ENCODE peak calls at places on chromosomes 3 and 15, in ten cellular contexts. E, T, G, W, A, X, B, D, Y and I are unnamed samples.

GRCh38 chr3:124951511-124952390 is 17.2 kb upstream of the MUC13 start:
- DNase-seq in E (no peak), T (peak), G (no peak), W (no peak), A (no peak), X (no peak), B (no peak), D (no peak), Y (no peak), I (no peak)

GRCh38 chr3:39361252-39361927 is 21.8 kb upstream of the SLC25A38 start:
- DNase-seq in E (no peak), T (no peak), G (no peak), W (no peak), A (no peak), X (no peak), B (peak), D (no peak), Y (no peak), I (no peak)

GRCh38 chr15:26298666-26299065 is 435.5 kb upstream of the ATP10A start:
- DNase-seq in E (no peak), T (no peak), G (no peak), W (no peak), A (no peak), X (no peak), B (no peak), D (no peak), Y (no peak), I (no peak)

GRCh38 chr15:80999623-81000036 is 1.1 kb upstream of the TLNRD1 start:
- DNase-seq in E (peak), T (no peak), G (no peak), W (peak), A (no peak), X (peak), B (peak), D (no peak), Y (peak), I (peak)

GRCh38 chr15:97904196-97904572 is 56.3 kb upstream of the ARRDC4 start:
- DNase-seq in E (no peak), T (peak), G (peak), W (peak), A (peak), X (peak), B (peak), D (no peak), Y (peak), I (peak)

GRCh38 chr15:45729146-45729545 is 94.3 kb downstream of the SQOR start:
- DNase-seq in E (no peak), T (peak), G (no peak), W (no peak), A (no peak), X (no peak), B (no peak), D (no peak), Y (no peak), I (no peak)

GRCh38 chr3:99896482-99896881 is 78.8 kb downstream of the CMSS1 start:
- DNase-seq in E (no peak), T (no peak), G (no peak), W (no peak), A (no peak), X (no peak), B (no peak), D (no peak), Y (no peak), I (no peak)

GRCh38 chr3:197539651-197540051 is 16.1 kb downstream of the BDH1 start:
- DNase-seq in E (no peak), T (no peak), G (no peak), W (peak), A (no peak), X (no peak), B (no peak), D (no peak), Y (no peak), I (peak)

GRCh38 chr15:25830844-25831443 is 32.2 kb downstream of the ATP10A start:
- DNase-seq in E (no peak), T (peak), G (no peak), W (no peak), A (peak), X (no peak), B (no peak), D (no peak), Y (no peak), I (no peak)

GRCh38 chr3:175146258-175146657 is 287.1 kb downstream of the NAALADL2 start:
- DNase-seq in E (no peak), T (peak), G (no peak), W (no peak), A (no peak), X (no peak), B (no peak), D (no peak), Y (no peak), I (no peak)

GRCh38 chr3:195909294-195909644 is 918 bp upstream of the TNK2 start:
- DNase-seq in E (no peak), T (peak), G (peak), W (no peak), A (no peak), X (no peak), B (peak), D (no peak), Y (no peak), I (no peak)

GRCh38 chr3:195911041-195911945 is 2.9 kb upstream of the TNK2 start:
- DNase-seq in E (no peak), T (no peak), G (no peak), W (no peak), A (no peak), X (no peak), B (no peak), D (no peak), Y (peak), I (peak)

GRCh38 chr3:195910499-195910845 is 2.1 kb upstream of the TNK2 start:
- DNase-seq in E (no peak), T (no peak), G (no peak), W (no peak), A (no peak), X (no peak), B (no peak), D (no peak), Y (peak), I (no peak)

GRCh38 chr3:195908439-195909293 is at the start of gene TNK2:
- DNase-seq in E (peak), T (no peak), G (peak), W (no peak), A (no peak), X (peak), B (peak), D (no peak), Y (peak), I (no peak)

GRCh38 chr3:195909645-195910498 is 1.5 kb upstream of the TNK2 start:
- DNase-seq in E (peak), T (peak), G (peak), W (peak), A (peak), X (peak), B (peak), D (no peak), Y (peak), I (peak)
- TF ChIP-seq POLR2A in E (no peak), T (no peak), G (peak), W (no peak), A (no peak), X (no peak), B (no peak), D (peak), Y (no peak), I (no peak)

DNA sequence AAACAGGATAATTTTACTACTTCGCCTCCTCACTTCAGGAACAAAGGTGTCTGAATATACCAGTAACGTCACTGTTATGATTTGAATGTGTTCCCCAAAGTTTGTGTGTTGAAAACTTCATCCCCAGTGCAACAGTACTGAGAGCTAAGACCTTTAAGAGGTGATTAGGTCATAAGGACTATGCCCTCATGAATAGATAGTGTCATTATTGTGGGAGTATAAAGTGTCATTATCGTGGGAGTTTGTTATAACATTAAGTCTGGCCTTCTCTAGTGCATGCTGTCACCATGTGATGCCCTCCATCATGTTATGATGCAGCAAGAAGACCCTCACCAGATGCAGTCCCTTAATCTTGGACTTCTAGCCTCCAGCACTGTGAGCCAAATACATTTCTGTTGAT is 53.7 kb upstream of the TLE3 start:
- DNase-seq in E (no peak), T (no peak), G (no peak), W (no peak), A (no peak), X (no peak), B (no peak), D (no peak), Y (no peak), I (no peak)
- TF ChIP-seq CTCF in E (no peak), T (no peak), G (no peak), W (no peak), A (no peak), X (no peak), B (no peak), D (no peak), Y (no peak), I (no peak)

GRCh38 chr3:50365080-50365841 is 5.9 kb upstream of the TMEM115 start:
- DNase-seq in E (peak), T (peak), G (no peak), W (peak), A (peak), X (peak), B (no peak), D (no peak), Y (peak), I (peak)
- TF ChIP-seq POLR2A in E (peak), T (no peak), G (no peak), W (no peak), A (no peak), X (no peak), B (no peak), D (peak), Y (no peak), I (no peak)

GRCh38 chr3:184282941-184283340 is 7.1 kb downstream of the ECE2 start:
- DNase-seq in E (no peak), T (no peak), G (no peak), W (no peak), A (no peak), X (no peak), B (peak), D (no peak), Y (no peak), I (no peak)
- TF ChIP-seq CTCF in E (no peak), T (no peak), G (no peak), W (no peak), A (no peak), X (no peak), B (no peak), D (no peak), Y (no peak), I (no peak)

DNA sequence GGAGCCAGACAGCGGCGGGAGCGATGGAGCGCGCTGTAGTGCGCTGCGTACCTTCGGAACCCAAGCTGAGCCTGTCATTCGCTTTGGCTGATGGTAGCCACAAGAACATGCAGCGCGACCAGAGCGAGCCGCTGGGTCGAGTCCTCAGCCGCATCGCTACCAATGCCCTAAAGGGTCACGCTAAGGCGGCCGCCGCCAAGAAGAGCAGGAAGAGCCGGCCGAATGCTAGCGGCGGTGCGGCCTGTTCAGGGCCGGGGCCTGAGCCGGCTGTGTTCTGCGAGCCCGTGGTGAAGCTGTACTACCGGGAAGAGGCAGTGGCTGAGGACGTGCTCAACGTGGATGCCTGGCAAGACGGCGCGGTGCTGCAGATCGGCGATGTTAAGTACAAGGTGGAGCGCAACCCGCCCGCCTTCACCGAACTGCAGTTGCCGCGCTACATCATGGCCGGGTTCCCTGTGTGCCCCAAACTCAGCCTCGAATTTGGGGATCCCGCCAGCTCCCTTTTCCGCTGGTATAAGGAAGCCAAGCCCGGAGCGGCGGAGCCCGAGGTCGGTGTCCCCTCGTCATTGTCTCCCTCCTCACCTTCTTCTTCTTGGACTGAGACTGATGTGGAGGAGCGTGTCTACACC is 499 bp downstream of the PDE12 start:
- DNase-seq in E (peak), T (no peak), G (peak), W (no peak), A (no peak), X (peak), B (no peak), D (no peak), Y (peak), I (peak)
- TF ChIP-seq POLR2A in E (no peak), T (no peak), G (no peak), W (no peak), A (no peak), X (no peak), B (no peak), D (no peak), Y (no peak), I (no peak)

GRCh38 chr3:109718822-109719221 is 381.5 kb upstream of the DPPA4 start:
- DNase-seq in E (no peak), T (no peak), G (no peak), W (no peak), A (no peak), X (no peak), B (no peak), D (no peak), Y (no peak), I (no peak)
- TF ChIP-seq CTCF in E (no peak), T (no peak), G (no peak), W (no peak), A (no peak), X (no peak), B (no peak), D (no peak), Y (no peak), I (no peak)

GRCh38 chr3:127590282-127590592 is 296 bp downstream of the TPRA1 start:
- DNase-seq in E (no peak), T (no peak), G (no peak), W (no peak), A (no peak), X (no peak), B (no peak), D (no peak), Y (no peak), I (no peak)
- TF ChIP-seq POLR2A in E (peak), T (peak), G (no peak), W (no peak), A (no peak), X (no peak), B (no peak), D (peak), Y (no peak), I (no peak)

GRCh38 chr15:36994809-36995208 is 105.5 kb downstream of the MEIS2 start:
- DNase-seq in E (no peak), T (no peak), G (no peak), W (no peak), A (no peak), X (no peak), B (no peak), D (no peak), Y (no peak), I (no peak)

GRCh38 chr15:36996538-36997181 is 103.7 kb downstream of the MEIS2 start:
- DNase-seq in E (no peak), T (no peak), G (no peak), W (no peak), A (no peak), X (no peak), B (no peak), D (no peak), Y (no peak), I (no peak)

GRCh38 chr15:36992454-36992853 is 107.9 kb downstream of the MEIS2 start:
- DNase-seq in E (no peak), T (no peak), G (no peak), W (no peak), A (no peak), X (no peak), B (no peak), D (no peak), Y (no peak), I (no peak)

GRCh38 chr15:36999778-37000177 is 100.6 kb downstream of the MEIS2 start:
- DNase-seq in E (no peak), T (no peak), G (no peak), W (no peak), A (no peak), X (no peak), B (no peak), D (no peak), Y (no peak), I (no peak)

GRCh38 chr15:36996121-36996520 is 104.2 kb downstream of the MEIS2 start:
- DNase-seq in E (no peak), T (no peak), G (no peak), W (no peak), A (no peak), X (no peak), B (no peak), D (no peak), Y (no peak), I (no peak)
- TF ChIP-seq CTCF in E (no peak), T (no peak), G (no peak), W (no peak), A (no peak), X (no peak), B (no peak), D (no peak), Y (no peak), I (no peak)

GRCh38 chr3:9902372-9903237 is at the start of gene IL17RE:
- DNase-seq in E (no peak), T (no peak), G (no peak), W (no peak), A (no peak), X (peak), B (peak), D (no peak), Y (peak), I (peak)
- TF ChIP-seq POLR2A in E (peak), T (no peak), G (no peak), W (no peak), A (no peak), X (no peak), B (peak), D (no peak), Y (no peak), I (no peak)